ENCODE peak calls at places on chromosomes 13 and 19, in nine cellular contexts. B, K, X, W, H, I, S, A and L are unnamed samples. For H3K4me1 and H3K36me3, the result is how much of the 10 kb centered on the place peaks cover.

GRCh38 chr13:37085656-37086055 is 19.8 kb downstream of the CSNK1A1L start:
- DNase-seq in H (no peak), S (no peak), B (no peak), A (no peak), K (no peak), W (no peak), X (no peak), I (no peak), L (no peak)

GRCh38 chr19:11736696-11737095 is 2.0 kb downstream of the ZNF823 start:
- DNase-seq in K (no peak), X (peak), H (peak), I (peak), B (no peak), W (no peak), S (no peak), A (peak), L (peak)

GRCh38 chr13:49681837-49682236 is 9.4 kb downstream of the EBPL start:
- DNase-seq in H (no peak), W (no peak), A (no peak), S (no peak), K (no peak), I (no peak), X (peak), B (no peak), L (no peak)

GRCh38 chr13:40064723-40065122 is 409.3 kb downstream of the COG6 start:
- DNase-seq in A (no peak), X (peak), H (no peak), W (no peak), S (no peak), B (no peak), I (no peak), K (no peak), L (no peak)

GRCh38 chr19:37925212-37925611 is 18.2 kb downstream of the SIPA1L3 start:
- DNase-seq in A (no peak), H (no peak), X (no peak), B (no peak), K (no peak), I (no peak), W (no peak), S (no peak), L (no peak)

GRCh38 chr13:108225440-108225839 is 7.2 kb downstream of the ABHD13 start:
- DNase-seq in I (no peak), S (no peak), H (no peak), X (no peak), A (no peak), B (no peak), K (no peak), W (no peak), L (no peak)

GRCh38 chr19:42552086-42553065 is 24.1 kb upstream of the CEACAM1 start:
- DNase-seq in W (no peak), K (no peak), S (no peak), B (no peak), H (no peak), A (no peak), X (no peak), I (no peak), L (no peak)

GRCh38 chr19:39083983-39084731 is at the start of gene ACP7:
- DNase-seq in I (no peak), W (peak), S (no peak), H (no peak), B (no peak), X (peak), A (no peak), K (no peak), L (peak)

GRCh38 chr19:47723573-47723923 is 10.3 kb downstream of the EHD2 start:
- DNase-seq in B (no peak), A (no peak), S (peak), H (peak), K (peak), I (peak), X (peak), W (no peak), L (no peak)

GRCh38 chr13:38888309-38888708 is 102.3 kb downstream of the STOML3 start:
- DNase-seq in B (no peak), H (peak), K (no peak), I (no peak), X (peak), W (no peak), A (no peak), S (no peak), L (no peak)

GRCh38 chr19:34667349-34668076 is 9.4 kb downstream of the SCGB2B2 start:
- DNase-seq in H (no peak), X (peak), S (no peak), I (no peak), W (no peak), K (no peak), A (peak), B (no peak), L (no peak)

GRCh38 chr19:57802269-57802668 is 12.4 kb downstream of the ZNF552 start:
- DNase-seq in A (no peak), B (no peak), I (no peak), X (no peak), K (no peak), H (peak), W (no peak), S (no peak), L (no peak)
- H3K4me1 ChIP-seq in A (under half), B (under half), I (under half), X (under half), K (under half), H (under half), W (under half), S (under half), L (under half)

GRCh38 chr13:113343692-113343968 is 20.3 kb downstream of the GRTP1 start:
- DNase-seq in I (no peak), S (no peak), A (no peak), B (no peak), H (no peak), W (no peak), X (no peak), K (no peak), L (no peak)

GRCh38 chr13:113345486-113345885 is 18.4 kb downstream of the GRTP1 start:
- DNase-seq in A (no peak), S (no peak), X (no peak), K (no peak), B (no peak), W (no peak), H (no peak), I (no peak), L (no peak)

GRCh38 chr13:113337976-113338375 is 26.0 kb downstream of the GRTP1 start:
- DNase-seq in X (no peak), K (no peak), A (no peak), H (no peak), S (no peak), I (no peak), W (no peak), B (no peak), L (no peak)

GRCh38 chr13:113338451-113338850 is 25.5 kb downstream of the GRTP1 start:
- DNase-seq in A (no peak), B (no peak), K (no peak), S (no peak), H (no peak), X (no peak), I (no peak), W (no peak), L (no peak)

GRCh38 chr13:113342820-113343691 is 20.9 kb downstream of the GRTP1 start:
- DNase-seq in K (no peak), W (no peak), X (no peak), S (no peak), H (no peak), B (no peak), I (no peak), A (no peak), L (no peak)
- H3K36me3 ChIP-seq in K (under half), W (under half), X (under half), S (under half), H (under half), B (under half), I (under half), A (under half), L (under half)

DNA sequence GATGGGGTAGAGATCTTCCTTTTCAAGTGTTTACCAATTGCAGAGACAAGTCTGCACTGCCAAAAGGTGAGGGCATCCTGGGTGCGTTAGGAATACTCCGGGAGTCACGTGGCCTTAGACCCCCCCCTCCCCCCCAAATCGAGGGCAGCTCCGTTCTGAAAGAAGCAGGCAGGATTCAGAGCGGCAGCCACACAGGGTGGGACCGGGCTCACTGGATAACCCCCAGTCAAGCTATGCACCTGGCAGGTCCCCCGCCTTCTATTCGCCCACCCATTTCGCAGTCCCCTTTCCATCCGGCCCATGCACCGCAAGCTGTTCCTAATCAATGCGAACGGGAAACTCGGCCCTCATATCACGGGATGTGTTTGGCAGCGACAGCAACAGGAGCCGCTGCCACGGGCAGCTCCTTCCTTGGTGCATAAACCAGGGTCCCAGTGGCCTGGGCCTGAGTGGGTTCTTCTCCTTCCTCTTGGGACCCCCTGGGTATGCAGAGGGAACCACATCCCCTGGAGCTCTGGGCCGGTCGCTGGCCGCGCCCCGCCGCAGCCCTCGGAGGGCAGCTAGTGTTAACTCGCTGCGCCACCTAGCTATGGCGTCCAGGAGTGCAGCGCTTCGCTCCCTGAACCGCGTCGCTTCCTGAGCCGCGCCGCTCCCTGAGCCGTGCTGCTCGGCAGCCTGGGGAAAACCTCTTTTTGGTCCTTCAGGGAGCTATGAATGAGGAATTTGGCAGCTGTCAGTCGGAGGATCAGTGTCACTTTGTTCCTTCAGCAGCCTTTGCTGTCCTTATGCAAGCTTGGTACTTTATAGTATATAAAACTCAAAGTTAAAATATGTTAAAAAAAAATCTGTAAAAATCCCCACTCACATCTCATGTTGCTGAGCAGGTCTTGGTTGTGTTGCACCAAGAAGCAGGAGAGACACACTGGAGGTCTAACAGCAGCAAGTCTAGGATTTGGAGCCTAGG is 41.4 kb downstream of the LYL1 start:
- DNase-seq in S (peak), B (peak), H (peak), A (peak), I (peak), X (peak), K (peak), W (peak), L (peak)
- H3K4me1 ChIP-seq in S (under half), B (half or more), H (under half), A (under half), I (under half), X (under half), K (half or more), W (under half), L (half or more)

GRCh38 chr13:23288564-23288963 is 107.8 kb downstream of the SGCG start:
- DNase-seq in H (no peak), X (no peak), B (no peak), S (no peak), I (no peak), A (no peak), W (no peak), K (no peak), L (no peak)
- H3K36me3 ChIP-seq in H (under half), X (under half), B (under half), S (under half), I (under half), A (under half), W (under half), K (under half), L (under half)

DNA sequence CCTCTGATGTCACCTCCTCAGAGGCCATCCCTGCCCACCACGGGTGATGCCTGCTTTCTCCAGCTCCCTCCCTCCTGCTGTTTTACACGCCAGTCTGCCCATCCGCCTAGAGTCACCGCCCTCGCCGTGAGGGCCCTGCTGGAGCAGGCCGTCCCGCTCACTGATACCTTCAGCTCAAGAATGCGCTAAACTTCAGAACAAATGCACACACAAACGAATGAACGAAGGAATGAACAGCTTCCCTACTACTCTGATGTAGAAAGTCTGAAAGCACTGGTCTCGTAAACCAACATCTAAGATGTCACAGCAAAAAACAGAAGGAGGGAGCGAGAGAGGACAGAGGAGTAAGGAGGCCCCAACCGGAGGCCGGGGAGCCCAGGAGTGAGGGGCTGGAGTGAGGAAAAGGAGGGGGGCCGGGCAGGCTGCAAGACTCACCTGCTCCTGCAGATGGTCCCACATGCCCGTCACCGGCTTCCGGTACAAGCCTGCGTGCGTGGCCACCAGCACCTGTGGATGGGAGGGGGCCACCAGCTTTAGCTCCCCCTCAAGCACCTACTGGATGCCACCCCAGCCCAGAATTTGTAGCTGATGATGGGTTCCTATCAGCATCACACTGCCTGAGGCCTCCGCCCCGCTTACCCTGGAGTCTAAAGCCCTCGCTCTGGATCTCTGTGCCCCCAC is 4.0 kb downstream of the PNKP start:
- DNase-seq in B (no peak), H (no peak), A (no peak), W (no peak), K (no peak), X (no peak), I (no peak), S (no peak), L (no peak)
- H3K4me1 ChIP-seq in B (under half), H (under half), A (under half), W (under half), K (under half), X (under half), I (under half), S (under half), L (under half)

DNA sequence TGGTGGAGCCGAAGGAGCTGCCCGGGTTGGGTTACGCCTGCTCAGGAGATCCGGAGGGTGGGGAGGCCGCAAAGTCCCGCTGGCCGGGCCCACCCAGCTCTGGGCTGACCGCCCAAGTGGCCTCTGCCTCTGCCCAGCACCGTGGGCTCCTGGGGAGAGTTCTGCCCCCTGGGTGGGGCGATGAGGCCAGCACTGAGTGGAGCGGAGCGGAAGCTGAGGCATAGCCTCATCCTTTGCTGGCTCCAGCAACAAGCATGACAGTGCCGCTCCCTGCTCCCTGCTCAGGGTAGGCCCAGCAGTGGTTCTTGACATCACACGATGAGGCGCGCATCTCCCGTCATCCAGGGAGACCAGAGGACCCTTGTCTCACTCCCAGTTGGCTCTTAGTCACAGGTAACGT is 22.5 kb downstream of the CCDC8 start:
- DNase-seq in X (no peak), K (no peak), A (no peak), I (no peak), W (no peak), H (no peak), S (no peak), B (no peak), L (no peak)
- H3K36me3 ChIP-seq in X (under half), K (under half), A (under half), I (half or more), W (under half), H (under half), S (under half), B (under half), L (under half)

DNA sequence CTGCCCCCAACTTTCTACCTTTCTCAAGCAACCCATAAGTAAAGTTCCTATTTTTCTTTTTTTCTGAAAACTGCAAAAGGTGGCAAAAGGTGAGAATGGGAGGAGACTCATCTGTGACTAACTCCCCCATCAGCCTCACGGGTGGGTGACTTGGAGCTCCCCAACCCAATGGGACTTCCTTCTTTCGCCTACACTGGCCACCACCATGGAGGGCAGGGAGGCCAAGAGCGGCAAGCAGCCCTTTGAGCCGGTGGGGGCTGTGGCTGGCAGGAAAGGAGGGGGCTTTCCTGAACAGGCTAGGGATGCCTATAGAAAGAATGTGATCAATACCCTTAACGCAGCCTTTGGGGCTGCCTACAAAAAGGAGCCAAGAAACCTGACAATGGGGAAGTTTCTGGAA is 16.5 kb downstream of the IRS2 start:
- DNase-seq in X (no peak), H (no peak), K (no peak), B (no peak), S (no peak), W (no peak), A (no peak), I (no peak), L (no peak)
- H3K4me1 ChIP-seq in X (under half), H (under half), K (under half), B (under half), S (under half), W (under half), A (under half), I (under half), L (half or more)

DNA sequence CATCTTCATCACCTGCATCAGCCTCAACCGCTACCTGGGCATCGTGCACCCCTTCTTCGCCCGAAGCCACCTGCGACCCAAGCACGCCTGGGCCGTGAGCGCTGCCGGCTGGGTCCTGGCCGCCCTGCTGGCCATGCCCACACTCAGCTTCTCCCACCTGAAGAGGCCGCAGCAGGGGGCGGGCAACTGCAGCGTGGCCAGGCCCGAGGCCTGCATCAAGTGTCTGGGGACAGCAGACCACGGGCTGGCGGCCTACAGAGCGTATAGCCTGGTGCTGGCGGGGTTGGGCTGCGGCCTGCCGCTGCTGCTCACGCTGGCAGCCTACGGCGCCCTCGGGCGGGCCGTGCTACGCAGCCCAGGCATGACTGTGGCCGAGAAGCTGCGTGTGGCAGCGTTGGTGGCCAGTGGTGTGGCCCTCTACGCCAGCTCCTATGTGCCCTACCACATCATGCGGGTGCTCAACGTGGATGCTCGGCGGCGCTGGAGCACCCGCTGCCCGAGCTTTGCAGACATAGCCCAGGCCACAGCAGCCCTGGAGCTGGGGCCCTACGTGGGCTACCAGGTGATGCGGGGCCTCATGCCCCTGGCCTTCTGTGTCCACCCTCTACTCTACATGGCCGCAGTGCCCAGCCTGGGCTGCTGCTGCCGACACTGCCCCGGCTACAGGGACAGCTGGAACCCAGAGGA is 2.6 kb downstream of the P2RY11 start:
- DNase-seq in K (no peak), H (peak), X (peak), W (no peak), I (peak), A (no peak), S (no peak), B (no peak), L (peak)
- H3K36me3 ChIP-seq in K (under half), H (under half), X (under half), W (half or more), I (half or more), A (under half), S (under half), B (under half), L (under half)

GRCh38 chr13:20718958-20719566 is 15.6 kb downstream of the IL17D start:
- DNase-seq in H (no peak), A (no peak), S (no peak), W (no peak), I (no peak), X (no peak), K (no peak), B (no peak), L (no peak)

GRCh38 chr13:20719783-20720182 is 16.3 kb downstream of the IL17D start:
- DNase-seq in X (no peak), K (no peak), A (no peak), H (no peak), W (no peak), S (no peak), I (no peak), B (no peak), L (no peak)

GRCh38 chr13:20715340-20715732 is 11.8 kb downstream of the IL17D start:
- DNase-seq in H (no peak), W (no peak), B (no peak), A (no peak), I (no peak), K (no peak), S (no peak), X (no peak), L (no peak)

GRCh38 chr13:20716951-20717350 is 13.5 kb downstream of the IL17D start:
- DNase-seq in W (peak), K (no peak), X (no peak), H (peak), B (no peak), S (no peak), I (no peak), A (no peak), L (no peak)

GRCh38 chr13:20717581-20718542 is 14.4 kb downstream of the IL17D start:
- DNase-seq in X (no peak), K (no peak), H (no peak), I (no peak), S (no peak), A (no peak), B (no peak), W (no peak), L (no peak)
- H3K4me1 ChIP-seq in X (under half), K (under half), H (under half), I (under half), S (under half), A (under half), B (under half), W (under half), L (under half)

GRCh38 chr19:32613008-32613407 is 32.0 kb downstream of the PDCD5 start:
- DNase-seq in A (no peak), W (no peak), S (no peak), X (no peak), H (no peak), I (no peak), B (no peak), K (no peak), L (no peak)
- H3K36me3 ChIP-seq in A (under half), W (under half), S (under half), X (under half), H (under half), I (under half), B (under half), K (under half), L (under half)